ENCODE peak calls at places on chromosomes 5 and 9, in ten cellular contexts. B is AG04450, O is AG09319, I is neural crest cell, G is mammary epithelial cell, R is AG10803, U is ovary, L is WERI-Rb-1, D is MM.1S, Y is NB4. S is an unnamed sample.

GRCh38 chr9:93589688-93590087 is 13.3 kb downstream of the PHF2 start:
- DNase-seq in B (no peak), O (no peak), I (no peak), G (no peak), R (peak; percentile 55), U (peak; percentile 28), L (no peak), D (no peak), Y (no peak), S (no peak)

GRCh38 chr5:956941-957729 is 51.5 kb upstream of the NKD2 start:
- DNase-seq in B (peak; percentile 72), O (peak; percentile 81), I (no peak), G (peak; percentile 46), R (peak; percentile 94), U (no peak), L (no peak), D (peak; percentile 47), Y (peak; percentile 81), S (peak; percentile 73)

GRCh38 chr5:99000878-99001277 is 72.1 kb upstream of the CHD1 start:
- DNase-seq in B (no peak), O (no peak), I (no peak), G (peak; percentile 29), R (no peak), U (no peak), L (no peak), D (no peak), Y (no peak), S (no peak)

GRCh38 chr9:123615381-123615780 is 259.4 kb downstream of the CRB2 start:
- DNase-seq in B (no peak), O (no peak), I (no peak), G (no peak), R (no peak), U (no peak), L (no peak), D (peak; percentile 27), Y (peak; percentile 13), S (peak; percentile 30)

GRCh38 chr5:157608972-157609565 is 33.5 kb upstream of the ADAM19 start:
- DNase-seq in B (no peak), O (no peak), I (no peak), G (no peak), R (no peak), U (no peak), L (no peak), D (no peak), Y (no peak), S (no peak)

GRCh38 chr9:130129425-130130061 is 42.7 kb upstream of the NCS1 start:
- DNase-seq in B (peak; percentile 67), O (no peak), I (no peak), G (no peak), R (no peak), U (peak; percentile 24), L (no peak), D (no peak), Y (no peak), S (no peak)

GRCh38 chr5:173880306-173880985 is 7.7 kb upstream of the CPEB4 start:
- DNase-seq in B (peak; percentile 92), O (peak; percentile 29), I (no peak), G (peak; percentile 44), R (peak; percentile 91), U (no peak), L (no peak), D (no peak), Y (no peak), S (no peak)

GRCh38 chr5:7763621-7764072 is 87.3 kb downstream of the CFAP90 start:
- DNase-seq in B (no peak), O (no peak), I (no peak), G (no peak), R (no peak), U (no peak), L (no peak), D (no peak), Y (no peak), S (no peak)

GRCh38 chr9:109244179-109245132 is 76.4 kb downstream of the EPB41L4B start:
- DNase-seq in B (no peak), O (peak; percentile 27), I (peak; percentile 68), G (peak; percentile 40), R (peak; percentile 57), U (peak; percentile 74), L (peak; percentile 89), D (peak; percentile 74), Y (peak; percentile 70), S (peak; percentile 69)

GRCh38 chr5:89204766-89205165 is 321.8 kb upstream of the MEF2C start:
- DNase-seq in B (no peak), O (peak; percentile 45), I (no peak), G (no peak), R (peak; percentile 63), U (no peak), L (no peak), D (no peak), Y (no peak), S (no peak)

GRCh38 chr9:129359871-129360536 is 181.9 kb upstream of the IER5L start:
- DNase-seq in B (no peak), O (no peak), I (no peak), G (no peak), R (no peak), U (no peak), L (peak; percentile 72), D (no peak), Y (no peak), S (no peak)

GRCh38 chr5:95958308-95959014 is 3.2 kb downstream of the ELL2 start:
- DNase-seq in B (no peak), O (no peak), I (no peak), G (peak; percentile 78), R (peak; percentile 34), U (no peak), L (no peak), D (no peak), Y (no peak), S (no peak)

GRCh38 chr9:94928696-94929372 is 202.3 kb downstream of the AOPEP start:
- DNase-seq in B (no peak), O (no peak), I (no peak), G (no peak), R (no peak), U (no peak), L (no peak), D (no peak), Y (no peak), S (no peak)

GRCh38 chr5:4906821-4907220 is 233.3 kb upstream of the ADAMTS16 start:
- DNase-seq in B (no peak), O (no peak), I (no peak), G (no peak), R (no peak), U (peak; percentile 61), L (no peak), D (no peak), Y (no peak), S (no peak)

DNA sequence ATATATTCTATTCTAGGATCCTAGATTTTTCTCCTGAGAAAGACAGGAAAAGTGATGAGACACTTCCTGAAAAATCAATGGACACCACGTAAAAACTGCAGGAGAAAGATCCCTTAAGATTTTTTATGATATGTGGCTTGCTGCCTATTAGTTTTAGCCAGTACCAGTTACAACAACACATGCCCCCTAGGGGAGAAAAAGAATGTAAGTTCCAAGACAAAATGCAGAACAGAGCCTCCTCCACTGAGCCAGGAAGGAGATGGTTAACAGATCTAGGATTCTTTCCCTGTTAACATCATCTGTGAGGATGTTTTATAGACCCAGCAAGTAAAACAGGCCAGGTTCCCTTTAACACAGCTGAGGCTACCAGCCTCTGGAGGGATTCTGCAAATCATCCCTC is 574.7 kb downstream of the TLE4 start:
- DNase-seq in B (no peak), O (no peak), I (no peak), G (no peak), R (peak; percentile 1), U (no peak), L (no peak), D (no peak), Y (no peak), S (no peak)
- TF ChIP-seq CTCF in B (peak; percentile 38), O (peak; percentile 18), I (peak; percentile 49), G (peak; percentile 8), R (peak; percentile 22), U (no peak), L (peak; percentile 45), D (no peak), Y (no peak), S (no peak)

DNA sequence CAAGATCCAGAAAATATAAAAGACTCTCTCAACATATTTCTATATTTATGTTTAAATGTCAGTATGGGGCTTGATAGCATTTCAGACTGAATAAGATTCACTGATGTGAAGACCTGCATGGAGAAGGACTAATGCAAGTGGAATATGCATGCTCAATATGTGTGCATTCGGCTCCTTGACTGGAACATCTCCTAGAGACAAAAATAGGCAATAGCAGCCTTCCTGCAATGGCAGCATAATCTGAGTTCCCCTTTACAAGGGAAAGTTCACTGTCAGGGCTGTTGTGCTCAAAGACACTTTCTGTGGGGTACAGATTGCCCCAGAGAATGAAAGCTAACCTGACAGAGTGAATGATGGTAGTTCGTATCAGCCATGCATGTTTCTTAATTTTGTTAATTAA is 42.4 kb downstream of the STARD4 start:
- DNase-seq in B (no peak), O (no peak), I (no peak), G (no peak), R (no peak), U (no peak), L (no peak), D (no peak), Y (peak; percentile 11), S (no peak)
- TF ChIP-seq CTCF in B (no peak), O (no peak), I (no peak), G (peak; percentile 7), R (peak; percentile 8), U (no peak), L (peak; percentile 39), D (no peak), Y (peak; percentile 9), S (no peak)

GRCh38 chr5:132594170-132594569 is 37.4 kb downstream of the RAD50 start:
- DNase-seq in B (no peak), O (no peak), I (no peak), G (no peak), R (no peak), U (no peak), L (no peak), D (no peak), Y (no peak), S (no peak)

GRCh38 chr5:132592521-132592920 is 35.7 kb downstream of the RAD50 start:
- DNase-seq in B (no peak), O (no peak), I (no peak), G (peak; percentile 10), R (no peak), U (no peak), L (no peak), D (no peak), Y (no peak), S (no peak)

GRCh38 chr5:132589467-132589866 is 32.7 kb downstream of the RAD50 start:
- DNase-seq in B (no peak), O (no peak), I (no peak), G (no peak), R (no peak), U (no peak), L (no peak), D (no peak), Y (no peak), S (no peak)

GRCh38 chr5:132595624-132596023 is 38.8 kb downstream of the RAD50 start:
- DNase-seq in B (no peak), O (no peak), I (no peak), G (no peak), R (no peak), U (no peak), L (no peak), D (no peak), Y (no peak), S (no peak)

GRCh38 chr5:132591140-132591539 is 34.4 kb downstream of the RAD50 start:
- DNase-seq in B (no peak), O (no peak), I (no peak), G (no peak), R (peak; percentile 4), U (no peak), L (no peak), D (no peak), Y (peak; percentile 11), S (peak; percentile 18)
- TF ChIP-seq CTCF in B (peak; percentile 21), O (no peak), I (peak; percentile 28), G (no peak), R (peak; percentile 25), U (no peak), L (no peak), D (peak; percentile 26), Y (no peak), S (no peak)

GRCh38 chr5:104800440-104801048 is 1238.0 kb upstream of the NUDT12 start:
- DNase-seq in B (no peak), O (no peak), I (no peak), G (peak; percentile 5), R (no peak), U (no peak), L (no peak), D (peak; percentile 42), Y (peak; percentile 62), S (no peak)
- TF ChIP-seq CTCF in B (peak; percentile 46), O (no peak), I (peak; percentile 40), G (peak; percentile 32), R (no peak), U (no peak), L (no peak), D (peak; percentile 56), Y (peak; percentile 52), S (peak; percentile 40)